ENCODE peak calls at places on chromosomes 13 and 19, in ten cellular contexts. B, G, T, K, W, A, M, V, N and J are unnamed samples. For H3K9me3, H3K27me3 and H3K4me1, the result is how much of the 10 kb centered on the place peaks cover.

GRCh38 chr19:15210323-15210774 is 9.6 kb upstream of the NOTCH3 start:
- DNase-seq in B (no peak), G (no peak), T (peak), K (no peak), W (no peak), A (no peak), M (peak), V (no peak), N (no peak), J (no peak)

GRCh38 chr13:76837811-76838210 is 48.4 kb downstream of the KCTD12 start:
- DNase-seq in B (no peak), G (no peak), T (no peak), K (no peak), W (no peak), A (no peak), M (peak), V (no peak), N (no peak), J (no peak)

GRCh38 chr19:40798997-40799557 is at the start of gene EGLN2:
- DNase-seq in B (no peak), G (peak), T (no peak), K (no peak), W (no peak), A (peak), M (no peak), V (no peak), N (no peak), J (no peak)

GRCh38 chr13:112168771-112169170 is 101.8 kb downstream of the SOX1 start:
- DNase-seq in B (no peak), G (no peak), T (no peak), K (peak), W (no peak), A (no peak), M (no peak), V (no peak), N (no peak), J (no peak)

GRCh38 chr13:37023871-37024270 is 23.3 kb downstream of the EXOSC8 start:
- DNase-seq in B (peak), G (no peak), T (no peak), K (no peak), W (no peak), A (no peak), M (peak), V (no peak), N (no peak), J (no peak)

GRCh38 chr13:23996456-23996855 is 99.2 kb upstream of the C1QTNF9B start:
- DNase-seq in B (no peak), G (no peak), T (no peak), K (no peak), W (no peak), A (no peak), M (no peak), V (no peak), N (no peak), J (no peak)

GRCh38 chr19:1748703-1749341 is 4.5 kb upstream of the ONECUT3 start:
- DNase-seq in B (no peak), G (no peak), T (no peak), K (no peak), W (no peak), A (no peak), M (no peak), V (no peak), N (no peak), J (no peak)

GRCh38 chr13:76792680-76793334 is 93.4 kb downstream of the KCTD12 start:
- DNase-seq in B (no peak), G (no peak), T (peak), K (no peak), W (peak), A (no peak), M (peak), V (no peak), N (no peak), J (no peak)

GRCh38 chr13:63120883-63121282 is 1705.2 kb upstream of the PCDH20 start:
- DNase-seq in B (no peak), G (no peak), T (no peak), K (no peak), W (no peak), A (no peak), M (no peak), V (no peak), N (no peak), J (no peak)

GRCh38 chr13:111213964-111214726 is 99.0 kb downstream of the ARHGEF7 start:
- DNase-seq in B (no peak), G (no peak), T (no peak), K (no peak), W (no peak), A (no peak), M (no peak), V (no peak), N (no peak), J (no peak)

GRCh38 chr19:34757441-34757840 is 15.6 kb downstream of the ZNF599 start:
- DNase-seq in B (no peak), G (no peak), T (no peak), K (no peak), W (no peak), A (no peak), M (no peak), V (no peak), N (no peak), J (no peak)
- H3K9me3 ChIP-seq in B (half or more), G (under half), T (half or more), K (under half), W (half or more), A (half or more), M (under half), V (half or more), N (half or more), J (under half)

GRCh38 chr19:49071860-49072547 is 495 bp downstream of the KCNA7 start:
- DNase-seq in B (peak), G (peak), T (no peak), K (peak), W (no peak), A (no peak), M (no peak), V (no peak), N (no peak), J (no peak)
- H3K27me3 ChIP-seq in B (under half), G (under half), T (under half), K (under half), W (under half), A (under half), M (under half), V (under half), N (under half), J (under half)

GRCh38 chr19:6267552-6268381 is 12.0 kb downstream of the MLLT1 start:
- DNase-seq in B (no peak), G (no peak), T (no peak), K (no peak), W (no peak), A (no peak), M (no peak), V (no peak), N (no peak), J (no peak)
- H3K4me1 ChIP-seq in B (under half), G (under half), T (under half), K (under half), W (half or more), A (under half), M (under half), V (under half), N (under half), J (under half)

GRCh38 chr19:4923379-4923747 is 14.1 kb downstream of the UHRF1 start:
- DNase-seq in B (no peak), G (no peak), T (no peak), K (no peak), W (no peak), A (no peak), M (no peak), V (no peak), N (no peak), J (no peak)

GRCh38 chr19:4922530-4923378 is 13.5 kb downstream of the UHRF1 start:
- DNase-seq in B (no peak), G (no peak), T (no peak), K (no peak), W (no peak), A (no peak), M (no peak), V (no peak), N (no peak), J (no peak)
- H3K9me3 ChIP-seq in B (under half), G (under half), T (under half), K (under half), W (under half), A (under half), M (under half), V (under half), N (under half), J (under half)

GRCh38 chr13:105338773-105339172 is 1196.7 kb downstream of the EFNB2 start:
- DNase-seq in B (no peak), G (no peak), T (no peak), K (no peak), W (no peak), A (peak), M (no peak), V (no peak), N (no peak), J (no peak)

GRCh38 chr13:105336706-105337582 is 1198.5 kb downstream of the EFNB2 start:
- DNase-seq in B (no peak), G (no peak), T (no peak), K (no peak), W (no peak), A (no peak), M (peak), V (no peak), N (no peak), J (no peak)

GRCh38 chr13:105341256-105341655 is 1194.2 kb downstream of the EFNB2 start:
- DNase-seq in B (no peak), G (no peak), T (no peak), K (no peak), W (no peak), A (no peak), M (no peak), V (no peak), N (no peak), J (no peak)

GRCh38 chr13:105340061-105340606 is 1195.3 kb downstream of the EFNB2 start:
- DNase-seq in B (no peak), G (peak), T (no peak), K (no peak), W (no peak), A (no peak), M (no peak), V (no peak), N (no peak), J (no peak)

GRCh38 chr13:105338044-105338443 is 1197.4 kb downstream of the EFNB2 start:
- DNase-seq in B (no peak), G (no peak), T (no peak), K (no peak), W (no peak), A (no peak), M (peak), V (no peak), N (no peak), J (no peak)
- H3K27me3 ChIP-seq in B (under half), G (under half), T (under half), K (under half), W (under half), A (under half), M (under half), V (under half), N (under half), J (under half)

DNA sequence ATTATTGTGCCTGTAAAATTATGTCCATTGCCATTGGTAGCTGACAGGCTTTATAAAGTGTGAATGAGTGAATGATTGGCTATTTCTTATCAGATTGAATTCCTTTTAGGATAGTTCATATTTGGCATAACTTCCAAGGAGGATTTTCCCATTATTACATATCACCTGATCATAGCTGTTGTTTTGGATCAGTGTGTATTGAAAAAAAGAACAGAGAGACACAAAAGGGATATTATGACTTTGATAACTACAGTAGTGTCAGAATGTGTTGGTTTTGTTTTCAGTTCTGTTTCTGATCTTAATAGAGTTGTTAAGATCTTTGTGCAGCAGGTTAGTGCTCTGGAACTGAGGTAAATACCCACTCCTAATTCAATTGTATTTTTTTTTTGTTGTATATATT is 103.8 kb downstream of the LRCH1 start:
- DNase-seq in B (no peak), G (no peak), T (no peak), K (no peak), W (no peak), A (no peak), M (no peak), V (no peak), N (no peak), J (no peak)
- H3K4me1 ChIP-seq in B (half or more), G (under half), T (under half), K (half or more), W (half or more), A (under half), M (under half), V (under half), N (under half), J (under half)

DNA sequence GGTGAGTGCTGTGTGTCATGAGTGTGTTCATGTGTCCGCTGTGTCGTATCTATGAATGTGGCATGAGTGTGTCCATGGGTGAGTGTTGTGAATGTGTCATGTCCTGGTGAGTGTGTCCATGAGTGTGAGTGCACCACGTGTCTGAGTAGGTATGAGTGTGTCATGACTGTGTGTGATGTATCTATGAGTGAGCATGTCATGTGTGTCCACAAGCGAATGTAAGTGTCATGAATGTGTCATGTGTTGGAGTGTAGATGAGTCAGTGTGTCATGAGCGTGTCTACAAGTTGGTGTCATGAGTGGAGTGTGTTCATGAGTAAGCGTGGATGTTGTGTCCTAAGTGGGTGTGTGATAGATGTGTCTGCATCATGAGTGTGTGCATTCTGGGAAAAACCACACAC is 129.4 kb downstream of the TUBA3C start:
- DNase-seq in B (no peak), G (no peak), T (no peak), K (no peak), W (no peak), A (no peak), M (no peak), V (no peak), N (no peak), J (no peak)
- H3K9me3 ChIP-seq in B (under half), G (under half), T (under half), K (under half), W (under half), A (under half), M (under half), V (under half), N (under half), J (under half)